ENCODE peak calls at places on chromosomes 11 and 22, in four cellular contexts. X, Y, Z and K are unnamed samples. For H3K4me1, the result is how much of the 10 kb centered on the place peaks cover.

GRCh38 chr11:100442017-100442416 is 245.1 kb upstream of the ARHGAP42 start:
- DNase-seq in X (no peak), Y (no peak), Z (no peak), K (no peak)

GRCh38 chr11:116928102-116928777 is 90.8 kb upstream of the APOA1 start:
- DNase-seq in X (no peak), Y (no peak), Z (peak), K (peak)

GRCh38 chr11:34208266-34209135 is 103.1 kb downstream of the NAT10 start:
- DNase-seq in X (no peak), Y (no peak), Z (no peak), K (peak)

GRCh38 chr11:70608568-70609314 is 210.4 kb downstream of the CTTN start:
- DNase-seq in X (no peak), Y (peak), Z (no peak), K (no peak)

GRCh38 chr11:119433369-119433749 is 10.4 kb upstream of the THY1 start:
- DNase-seq in X (no peak), Y (no peak), Z (no peak), K (no peak)

GRCh38 chr22:50444663-50445062 is 30.2 kb downstream of the SBF1 start:
- DNase-seq in X (no peak), Y (peak), Z (no peak), K (peak)

GRCh38 chr22:19548964-19549363 is 24.8 kb upstream of the CLDN5 start:
- DNase-seq in X (no peak), Y (no peak), Z (no peak), K (no peak)

GRCh38 chr11:103661991-103662390 is 374.4 kb upstream of the DDI1 start:
- DNase-seq in X (no peak), Y (no peak), Z (no peak), K (no peak)

GRCh38 chr11:46121724-46122477 is 647 bp upstream of the PHF21A start:
- DNase-seq in X (peak), Y (peak), Z (peak), K (peak)

GRCh38 chr11:45423475-45424081 is 137.4 kb upstream of the SYT13 start:
- DNase-seq in X (no peak), Y (no peak), Z (no peak), K (no peak)

GRCh38 chr11:120334894-120335462 is 1.2 kb upstream of the ARHGEF12 start:
- DNase-seq in X (no peak), Y (no peak), Z (peak), K (peak)

GRCh38 chr11:67675058-67675747 is 780 bp upstream of the ALDH3B2 start:
- DNase-seq in X (no peak), Y (no peak), Z (no peak), K (no peak)

GRCh38 chr11:44536779-44537516 is 28.5 kb upstream of the CD82 start:
- DNase-seq in X (no peak), Y (no peak), Z (no peak), K (no peak)

GRCh38 chr11:12806113-12806512 is 131.9 kb downstream of the TEAD1 start:
- DNase-seq in X (no peak), Y (no peak), Z (no peak), K (peak)

GRCh38 chr11:100890779-100891178 is 203.7 kb downstream of the ARHGAP42 start:
- DNase-seq in X (no peak), Y (no peak), Z (no peak), K (no peak)

GRCh38 chr11:29293825-29294224 is 723.0 kb downstream of the KCNA4 start:
- DNase-seq in X (no peak), Y (no peak), Z (no peak), K (no peak)

GRCh38 chr11:133212201-133212600 is 320.1 kb downstream of the OPCML start:
- DNase-seq in X (no peak), Y (no peak), Z (no peak), K (no peak)

GRCh38 chr11:61138940-61139339 is 22.3 kb downstream of the VPS37C start:
- DNase-seq in X (no peak), Y (no peak), Z (no peak), K (no peak)

GRCh38 chr22:27752771-27753170 is 48.8 kb downstream of the MN1 start:
- DNase-seq in X (no peak), Y (peak), Z (no peak), K (no peak)

GRCh38 chr22:37412445-37413250 is 14.6 kb downstream of the ELFN2 start:
- DNase-seq in X (no peak), Y (no peak), Z (no peak), K (no peak)

GRCh38 chr11:45665206-45665932 is at the start of gene CHST1:
- DNase-seq in X (no peak), Y (peak), Z (no peak), K (peak)

GRCh38 chr22:31394326-31394725 is 5.1 kb upstream of the DRG1 start:
- DNase-seq in X (no peak), Y (no peak), Z (no peak), K (no peak)

GRCh38 chr11:68322031-68322388 is 9.6 kb downstream of the LRP5 start:
- DNase-seq in X (no peak), Y (no peak), Z (no peak), K (no peak)

GRCh38 chr11:75583710-75584658 is 21.9 kb downstream of the SERPINH1 start:
- DNase-seq in X (no peak), Y (peak), Z (no peak), K (no peak)

GRCh38 chr11:65482306-65482850 is 16.5 kb upstream of the MALAT1 start:
- DNase-seq in X (no peak), Y (no peak), Z (no peak), K (no peak)

GRCh38 chr11:63911440-63911839 is 5.5 kb downstream of the RCOR2 start:
- DNase-seq in X (no peak), Y (peak), Z (no peak), K (no peak)

GRCh38 chr22:24146791-24147353 is 34.4 kb upstream of the SUSD2 start:
- DNase-seq in X (no peak), Y (no peak), Z (no peak), K (no peak)

GRCh38 chr22:32206774-32207758 is 2.2 kb upstream of the RFPL2 start:
- DNase-seq in X (no peak), Y (no peak), Z (peak), K (peak)

GRCh38 chr11:33500331-33500730 is 200.3 kb downstream of the C11orf91 start:
- DNase-seq in X (no peak), Y (no peak), Z (no peak), K (no peak)

GRCh38 chr11:128482512-128483191 is 104.7 kb downstream of the ETS1 start:
- DNase-seq in X (no peak), Y (peak), Z (peak), K (no peak)

GRCh38 chr11:36492724-36493304 is 17.3 kb downstream of the TRAF6 start:
- DNase-seq in X (no peak), Y (no peak), Z (peak), K (peak)

GRCh38 chr11:70073881-70074371 is 4.2 kb upstream of the ANO1 start:
- DNase-seq in X (no peak), Y (no peak), Z (no peak), K (no peak)

GRCh38 chr11:13238879-13239514 is 38.6 kb upstream of the BMAL1 start:
- DNase-seq in X (peak), Y (no peak), Z (peak), K (peak)

GRCh38 chr11:129418039-129418438 is 42.4 kb downstream of the BARX2 start:
- DNase-seq in X (no peak), Y (no peak), Z (no peak), K (peak)

GRCh38 chr11:35065566-35065965 is 73.4 kb upstream of the CD44 start:
- DNase-seq in X (no peak), Y (no peak), Z (no peak), K (no peak)

GRCh38 chr11:10407055-10407454 is 48.0 kb upstream of the AMPD3 start:
- DNase-seq in X (no peak), Y (no peak), Z (no peak), K (no peak)

GRCh38 chr11:47124675-47125074 is 52.0 kb downstream of the ARFGAP2 start:
- DNase-seq in X (no peak), Y (no peak), Z (no peak), K (no peak)

GRCh38 chr11:47121731-47122130 is 54.9 kb downstream of the ARFGAP2 start:
- DNase-seq in X (no peak), Y (no peak), Z (no peak), K (no peak)

GRCh38 chr11:47121056-47121455 is 55.6 kb downstream of the ARFGAP2 start:
- DNase-seq in X (no peak), Y (no peak), Z (no peak), K (no peak)

GRCh38 chr11:47125083-47125482 is 51.6 kb downstream of the ARFGAP2 start:
- DNase-seq in X (no peak), Y (no peak), Z (no peak), K (no peak)

GRCh38 chr11:47123094-47123493 is 53.6 kb downstream of the ARFGAP2 start:
- DNase-seq in X (no peak), Y (no peak), Z (no peak), K (no peak)
- H3K4me1 ChIP-seq in X (under half), Y (under half), Z (under half), K (under half)

DNA sequence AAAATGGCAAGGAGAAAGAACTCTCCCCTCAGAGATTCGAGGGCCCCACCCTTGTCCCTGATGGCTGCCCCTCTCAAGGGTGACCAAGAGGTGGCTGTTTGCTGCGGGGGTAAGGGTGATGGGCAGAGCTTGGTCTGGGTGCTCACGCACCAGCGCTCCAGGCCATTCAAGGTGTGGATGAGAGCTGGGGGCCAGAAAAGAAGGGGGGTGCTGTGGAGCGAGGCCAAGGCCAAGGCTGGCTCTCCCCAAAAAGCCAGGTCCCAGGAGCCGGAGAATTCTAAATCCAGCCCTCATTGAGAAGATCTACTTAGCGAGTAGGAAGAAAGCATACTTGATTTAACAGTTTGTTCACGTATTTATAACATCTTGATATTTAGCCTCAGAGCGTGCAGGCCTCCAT is 28.1 kb upstream of the CBX7 start:
- DNase-seq in X (no peak), Y (no peak), Z (no peak), K (no peak)
- H3K27ac ChIP-seq in X (no peak), Y (no peak), Z (no peak), K (no peak)

GRCh38 chr11:111411456-111411855 is 32.4 kb upstream of the POU2AF1 start:
- DNase-seq in X (no peak), Y (no peak), Z (no peak), K (no peak)

GRCh38 chr11:111410951-111411350 is 31.9 kb upstream of the POU2AF1 start:
- DNase-seq in X (no peak), Y (no peak), Z (no peak), K (no peak)

GRCh38 chr11:111409915-111410314 is 30.8 kb upstream of the POU2AF1 start:
- DNase-seq in X (no peak), Y (no peak), Z (no peak), K (no peak)

GRCh38 chr11:111407652-111408051 is 28.6 kb upstream of the POU2AF1 start:
- DNase-seq in X (no peak), Y (no peak), Z (no peak), K (no peak)

GRCh38 chr11:111408789-111409727 is 30.0 kb upstream of the POU2AF1 start:
- DNase-seq in X (no peak), Y (no peak), Z (no peak), K (no peak)
- H3K4me1 ChIP-seq in X (under half), Y (under half), Z (under half), K (under half)

GRCh38 chr22:36267896-36268485 is 15.1 kb downstream of the APOL1 start:
- DNase-seq in X (no peak), Y (no peak), Z (no peak), K (no peak)

DNA sequence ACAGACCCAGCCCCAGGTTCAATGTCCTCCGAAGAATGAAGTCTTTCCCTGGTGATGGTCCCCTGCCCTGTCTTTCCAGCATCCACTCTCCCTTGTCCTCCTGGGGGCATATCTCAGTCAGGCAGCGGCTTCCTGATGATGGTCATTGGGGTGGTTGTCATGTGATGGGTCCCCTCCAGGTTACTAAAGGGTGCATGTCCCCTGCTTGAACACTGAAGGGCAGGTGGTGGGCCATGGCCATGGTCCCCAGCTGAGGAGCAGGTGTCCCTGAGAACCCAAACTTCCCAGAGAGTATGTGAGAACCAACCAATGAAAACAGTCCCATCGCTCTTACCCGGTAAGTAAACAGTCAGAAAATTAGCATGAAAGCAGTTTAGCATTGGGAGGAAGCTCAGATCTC is 14.1 kb downstream of the APOL1 start:
- DNase-seq in X (no peak), Y (no peak), Z (no peak), K (no peak)
- H3K27ac ChIP-seq in X (no peak), Y (no peak), Z (no peak), K (no peak)